ENCODE peak calls at places on chromosome 19, in four cellular contexts. D, C, B and Y are unnamed samples.

GRCh38 chr19:52592301-52592700 is 22.2 kb downstream of the ZNF701 start:
- DNase-seq in D (peak; percentile 25), C (no peak), B (no peak), Y (peak; percentile 12)

GRCh38 chr19:41706741-41707501 is 1.5 kb upstream of the CEACAM5 start:
- DNase-seq in B (peak; percentile 69), D (peak; percentile 79), C (peak; percentile 93), Y (peak; percentile 50)

GRCh38 chr19:6723738-6724137 is 3.3 kb upstream of the C3 start:
- DNase-seq in D (no peak), B (no peak), C (no peak), Y (no peak)

GRCh38 chr19:24033962-24034342 is 53.0 kb upstream of the ZNF254 start:
- DNase-seq in D (peak; percentile 45), C (peak; percentile 50), B (no peak), Y (peak; percentile 89)

GRCh38 chr19:44315883-44316282 is 11.1 kb upstream of the ZNF235 start:
- DNase-seq in D (no peak), B (no peak), C (no peak), Y (no peak)

GRCh38 chr19:2428027-2428690 is 773 bp upstream of the TIMM13 start:
- DNase-seq in C (peak; percentile 89), D (peak; percentile 48), B (no peak), Y (peak; percentile 72)

GRCh38 chr19:52923782-52924593 is 760 bp upstream of the ZNF888 start:
- DNase-seq in D (no peak), B (no peak), C (peak; percentile 70), Y (peak; percentile 76)

GRCh38 chr19:10114651-10115391 is 3.3 kb downstream of the P2RY11 start:
- DNase-seq in C (peak; percentile 27), D (peak; percentile 43), B (no peak), Y (peak; percentile 34)

GRCh38 chr19:45079911-45080469 is 930 bp downstream of the GEMIN7 start:
- DNase-seq in D (no peak), C (peak; percentile 81), B (no peak), Y (no peak)

GRCh38 chr19:13537454-13537853 is 31.2 kb upstream of the CACNA1A start:
- DNase-seq in D (no peak), C (peak; percentile 68), B (no peak), Y (no peak)

GRCh38 chr19:55681131-55682087 is 6.4 kb downstream of the EPN1 start:
- DNase-seq in B (no peak), C (no peak), D (no peak), Y (peak; percentile 60)

GRCh38 chr19:963401-964022 is 20.6 kb upstream of the WDR18 start:
- DNase-seq in D (no peak), B (no peak), C (no peak), Y (no peak)

GRCh38 chr19:53808710-53809125 is 15.4 kb downstream of the NLRP12 start:
- DNase-seq in C (peak; percentile 87), D (peak; percentile 49), B (peak; percentile 45), Y (peak; percentile 70)

GRCh38 chr19:29084266-29084665 is 128.7 kb downstream of the UQCRFS1 start:
- DNase-seq in B (no peak), D (peak; percentile 49), C (peak; percentile 66), Y (peak; percentile 62)

GRCh38 chr19:43562698-43563241 is 12.6 kb downstream of the XRCC1 start:
- DNase-seq in C (no peak), D (no peak), B (no peak), Y (peak; percentile 88)

GRCh38 chr19:719636-720377 is 11.1 kb downstream of the PALM start:
- DNase-seq in D (peak; percentile 97), C (peak; percentile 49), B (no peak), Y (no peak)

GRCh38 chr19:519449-519865 is 12.1 kb upstream of the CDC34 start:
- DNase-seq in B (no peak), D (no peak), C (no peak), Y (no peak)

GRCh38 chr19:3108775-3109174 is 14.6 kb downstream of the GNA11 start:
- DNase-seq in C (peak; percentile 92), B (no peak), D (peak; percentile 84), Y (peak; percentile 74)

GRCh38 chr19:3302755-3303154 is 63.6 kb upstream of the NFIC start:
- DNase-seq in D (no peak), B (peak; percentile 35), C (peak; percentile 40), Y (no peak)

GRCh38 chr19:39829702-39830275 is 4.2 kb downstream of the DYRK1B start:
- DNase-seq in B (no peak), D (no peak), C (no peak), Y (no peak)

GRCh38 chr19:35114656-35115537 is 726 bp upstream of the FXYD3 start:
- DNase-seq in D (peak; percentile 92), B (peak; percentile 51), C (peak; percentile 90), Y (peak; percentile 38)

GRCh38 chr19:39297931-39298634 is 1.9 kb downstream of the IFNL1 start:
- DNase-seq in B (no peak), D (no peak), C (no peak), Y (no peak)

GRCh38 chr19:17997969-17998826 is 9.8 kb upstream of the ARRDC2 start:
- DNase-seq in D (no peak), B (peak; percentile 60), C (peak; percentile 79), Y (peak; percentile 82)

GRCh38 chr19:13012690-13013608 is 17.7 kb downstream of the NFIX start:
- DNase-seq in D (no peak), B (no peak), C (peak; percentile 68), Y (peak; percentile 92)

GRCh38 chr19:3959766-3960131 is 11.2 kb downstream of the DAPK3 start:
- DNase-seq in D (no peak), B (no peak), C (no peak), Y (no peak)

GRCh38 chr19:10027158-10027997 is 14.1 kb downstream of the RDH8 start:
- DNase-seq in C (peak; percentile 98), D (peak; percentile 96), B (peak; percentile 90), Y (peak; percentile 97)

GRCh38 chr19:20259615-20260014 is 92.6 kb downstream of the ZNF486 start:
- DNase-seq in B (no peak), C (peak; percentile 81), D (no peak), Y (no peak)

GRCh38 chr19:49861541-49862410 is 5.6 kb downstream of the PNKP start:
- DNase-seq in D (no peak), C (no peak), B (no peak), Y (no peak)
- H3K9me2 ChIP-seq in D (no peaks in the 10 kb centered on the region), C (no peaks in the 10 kb centered on the region), B (no peaks in the 10 kb centered on the region), Y (no peaks in the 10 kb centered on the region)

DNA sequence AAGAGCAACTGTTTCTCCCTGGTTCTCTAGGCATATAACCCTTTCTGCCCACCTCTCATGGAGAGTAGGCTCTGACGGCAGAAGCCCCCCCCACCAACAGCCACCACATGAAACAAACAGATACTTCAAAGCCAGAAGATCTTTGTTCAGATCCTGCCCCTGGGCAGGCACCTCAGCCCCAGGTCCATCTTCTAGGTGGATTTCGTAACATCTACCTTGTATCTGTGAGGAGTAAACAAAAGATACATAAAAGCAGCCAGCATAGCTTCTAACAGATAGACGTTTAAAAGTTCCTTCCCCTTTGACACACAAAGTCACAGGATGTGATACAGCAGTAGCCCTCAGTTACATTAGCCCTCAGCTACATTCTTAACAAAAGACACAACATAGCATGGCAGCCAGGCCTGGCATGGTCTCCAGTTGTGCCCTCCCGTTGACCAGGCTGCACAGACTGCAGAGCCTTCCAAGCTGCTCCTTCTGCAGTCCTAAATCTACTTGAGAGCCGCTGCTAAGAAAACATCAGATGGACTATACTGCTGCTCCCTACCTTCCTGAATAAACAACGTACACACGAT is 35.4 kb downstream of the BRD4 start:
- DNase-seq in D (no peak), C (no peak), B (no peak), Y (no peak)
- H3K4me2 ChIP-seq in D (peak overlapping the region; percentile 4), C (peak overlapping the region; percentile 65), B (no peak overlapping the region), Y (no peak overlapping the region)

GRCh38 chr19:7971553-7972520 is 28.4 kb upstream of the TIMM44 start:
- DNase-seq in C (no peak), B (no peak), D (no peak), Y (no peak)
- H3K9me2 ChIP-seq in C (no peaks in the 10 kb centered on the region), B (no peaks in the 10 kb centered on the region), D (no peaks in the 10 kb centered on the region), Y (no peaks in the 10 kb centered on the region)

GRCh38 chr19:5045956-5046338 is 77.0 kb downstream of the KDM4B start:
- DNase-seq in B (no peak), C (no peak), D (no peak), Y (no peak)
- H3K4me2 ChIP-seq in B (peak overlapping the region; percentile 25), C (no peak overlapping the region), D (no peak overlapping the region), Y (peak overlapping the region; percentile 53)

GRCh38 chr19:19009951-19010350 is 23.4 kb downstream of the SUGP2 start:
- DNase-seq in C (no peak), B (no peak), D (no peak), Y (no peak)
- H3K9me2 ChIP-seq in C (no peaks in the 10 kb centered on the region), B (no peaks in the 10 kb centered on the region), D (no peaks in the 10 kb centered on the region), Y (no peaks in the 10 kb centered on the region)